ENCODE peak calls at places on chromosomes 12 and 14, in five cellular contexts. A, G, K, M and O are unnamed samples.

GRCh38 chr12:121170581-121171260 is 38.0 kb downstream of the P2RX7 start:
- DNase-seq in A (peak), G (no peak), M (no peak), K (no peak), O (no peak)

GRCh38 chr12:57604454-57605307 is at the start of gene DTX3:
- DNase-seq in A (peak), G (peak), K (no peak), M (peak), O (no peak)

GRCh38 chr14:99039316-99040041 is 232.5 kb downstream of the BCL11B start:
- DNase-seq in K (no peak), A (no peak), G (no peak), M (no peak), O (no peak)

GRCh38 chr12:5556033-5556614 is 124.2 kb downstream of the NTF3 start:
- DNase-seq in A (no peak), M (no peak), K (peak), G (no peak), O (no peak)

GRCh38 chr12:129607293-129607692 is 296.5 kb downstream of the TMEM132D start:
- DNase-seq in M (no peak), G (no peak), A (no peak), K (no peak), O (no peak)

GRCh38 chr12:1590083-1590979 is 4.0 kb downstream of the FBXL14 start:
- DNase-seq in K (no peak), M (peak), A (peak), G (peak), O (no peak)

GRCh38 chr14:104510216-104510615 is 69.3 kb upstream of the C14orf180 start:
- DNase-seq in G (no peak), K (no peak), M (no peak), A (no peak), O (no peak)

GRCh38 chr14:101017209-101017608 is 113.7 kb upstream of the RTL1 start:
- DNase-seq in K (no peak), A (peak), M (no peak), G (peak), O (no peak)

GRCh38 chr14:100896369-100897060 is 7.0 kb downstream of the RTL1 start:
- DNase-seq in K (no peak), A (no peak), G (no peak), M (no peak), O (no peak)

GRCh38 chr14:27553820-27554219 is 956.0 kb upstream of the NOVA1 start:
- DNase-seq in G (peak), A (no peak), K (no peak), M (no peak), O (no peak)

GRCh38 chr12:49870501-49871262 is 27.8 kb upstream of the BCDIN3D start:
- DNase-seq in G (no peak), A (no peak), K (no peak), M (no peak), O (no peak)

GRCh38 chr12:6602526-6602925 is 4.7 kb downstream of the CHD4 start:
- DNase-seq in K (no peak), G (no peak), A (no peak), M (no peak), O (no peak)

GRCh38 chr12:585062-586061 is 77.9 kb downstream of the NINJ2 start:
- DNase-seq in G (no peak), M (no peak), K (peak), A (no peak), O (no peak)

GRCh38 chr12:121003650-121004049 is 12.6 kb downstream of the C12orf43 start:
- DNase-seq in M (no peak), K (no peak), A (no peak), G (no peak), O (no peak)

GRCh38 chr14:102775855-102776760 is 1.1 kb upstream of the TRAF3 start:
- DNase-seq in K (no peak), A (peak), M (no peak), G (peak), O (no peak)

GRCh38 chr12:119090865-119091264 is 87.9 kb upstream of the HSPB8 start:
- DNase-seq in M (no peak), A (no peak), G (no peak), K (no peak), O (no peak)

GRCh38 chr12:32533971-32534590 is 134.7 kb downstream of the FGD4 start:
- DNase-seq in M (no peak), K (peak), A (peak), G (peak), O (peak)

GRCh38 chr14:30553311-30553989 is 5.5 kb upstream of the G2E3 start:
- DNase-seq in G (peak), M (no peak), A (peak), K (no peak), O (no peak)

GRCh38 chr14:103124501-103125001 is 1.3 kb downstream of the TNFAIP2 start:
- DNase-seq in K (no peak), A (no peak), M (no peak), G (no peak), O (no peak)

GRCh38 chr12:127546721-127547505 is 720.1 kb upstream of the TMEM132C start:
- DNase-seq in G (no peak), A (no peak), K (no peak), M (no peak), O (no peak)

GRCh38 chr14:53017837-53018236 is 67.0 kb upstream of the FERMT2 start:
- DNase-seq in M (no peak), G (no peak), A (no peak), K (no peak), O (no peak)

GRCh38 chr12:6834254-6834653 is 6.0 kb downstream of the P3H3 start:
- DNase-seq in K (no peak), M (no peak), A (no peak), G (no peak), O (no peak)

GRCh38 chr14:98101323-98101722 is 1170.7 kb downstream of the BCL11B start:
- DNase-seq in K (no peak), G (no peak), A (no peak), M (no peak), O (no peak)

GRCh38 chr12:69028941-69029729 is 96.2 kb upstream of the CPM start:
- DNase-seq in M (no peak), G (peak), K (no peak), A (peak), O (no peak)

GRCh38 chr14:74913986-74914573 is 9.0 kb downstream of the RPS6KL1 start:
- DNase-seq in K (peak), G (peak), M (peak), A (peak), O (peak)

GRCh38 chr12:47867496-47867941 is 37.3 kb downstream of the VDR start:
- DNase-seq in G (peak), A (peak), K (no peak), M (no peak), O (no peak)

GRCh38 chr12:87827638-87828264 is 201.4 kb downstream of the C12orf50 start:
- DNase-seq in A (peak), K (no peak), G (peak), M (no peak), O (no peak)

GRCh38 chr12:119802472-119802871 is 74.6 kb downstream of the CIT start:
- DNase-seq in A (peak), G (peak), K (no peak), M (no peak), O (peak)

GRCh38 chr14:44657688-44658388 is 150.8 kb upstream of the FSCB start:
- DNase-seq in M (no peak), K (peak), A (no peak), G (peak), O (no peak)

GRCh38 chr12:32894566-32894965 is 2.0 kb downstream of the PKP2 start:
- DNase-seq in M (no peak), K (no peak), A (no peak), G (no peak), O (no peak)

GRCh38 chr14:65321370-65321875 is 91.1 kb upstream of the FUT8 start:
- DNase-seq in G (no peak), A (peak), K (no peak), M (no peak), O (no peak)

GRCh38 chr12:66647034-66647691 is 31.7 kb downstream of the GRIP1 start:
- DNase-seq in K (no peak), A (peak), G (peak), M (no peak), O (no peak)

GRCh38 chr12:6904280-6905276 is at the start of gene LRRC23:
- DNase-seq in A (peak), G (peak), M (peak), K (peak), O (peak)

GRCh38 chr12:15978431-15978950 is 67.4 kb downstream of the DERA start:
- DNase-seq in M (no peak), G (peak), A (peak), K (no peak), O (no peak)

GRCh38 chr14:105089746-105090492 is 24.7 kb upstream of the GPR132 start:
- DNase-seq in A (no peak), K (no peak), M (no peak), G (no peak), O (no peak)

GRCh38 chr14:75457648-75458165 is 29.9 kb downstream of the JDP2 start:
- DNase-seq in K (no peak), M (no peak), A (no peak), G (no peak), O (no peak)

GRCh38 chr14:104548802-104549535 is 30.6 kb upstream of the C14orf180 start:
- DNase-seq in K (no peak), M (no peak), G (no peak), A (no peak), O (no peak)

GRCh38 chr12:56996793-56997545 is 9.4 kb downstream of the ZBTB39 start:
- DNase-seq in K (no peak), M (no peak), G (no peak), A (no peak), O (no peak)

GRCh38 chr14:103008768-103009342 is 48.5 kb downstream of the CDC42BPB start:
- DNase-seq in K (no peak), G (no peak), A (peak), M (no peak), O (no peak)

GRCh38 chr12:67925551-67925950 is 63.7 kb upstream of the IFNG-AS1 start:
- DNase-seq in G (no peak), K (no peak), A (peak), M (no peak), O (no peak)